ENCODE peak calls at places on chromosomes 12 and 14, in seven cellular contexts. T is left ventricle myocardium inferior, Q is tibial nerve, N is MM.1S, I is mammary epithelial cell, S is GM23338, F is lung. U is an unnamed sample. For H3K4me1, the result is how much of the 10 kb centered on the place peaks cover.

GRCh38 chr14:96797943-96798349 is 764 bp downstream of the VRK1 start:
- DNase-seq in T (no peak), Q (no peak), N (peak), I (no peak), S (no peak), F (no peak), U (peak)

GRCh38 chr14:105582639-105583038 is 56.3 kb downstream of the TMEM121 start:
- DNase-seq in T (no peak), Q (no peak), N (peak), I (peak), S (no peak), F (no peak), U (peak)

GRCh38 chr14:31297701-31298344 is 90.2 kb upstream of the HECTD1 start:
- DNase-seq in T (no peak), Q (no peak), N (peak), I (peak), S (no peak), F (no peak), U (no peak)

GRCh38 chr12:49683604-49684309 is 23.4 kb downstream of the FMNL3 start:
- DNase-seq in T (no peak), Q (no peak), N (no peak), I (no peak), S (no peak), F (no peak), U (no peak)

GRCh38 chr14:91870001-91870400 is 2.7 kb upstream of the TC2N start:
- DNase-seq in T (no peak), Q (no peak), N (peak), I (peak), S (no peak), F (no peak), U (no peak)

GRCh38 chr12:124567035-124567672 is at the start of gene NCOR2:
- DNase-seq in T (no peak), Q (no peak), N (peak), I (no peak), S (peak), F (no peak), U (no peak)

GRCh38 chr14:69199786-69200185 is 8.5 kb downstream of the EXD2 start:
- DNase-seq in T (no peak), Q (no peak), N (no peak), I (no peak), S (no peak), F (no peak), U (no peak)

GRCh38 chr14:58635041-58635440 is 2.7 kb upstream of the DACT1 start:
- DNase-seq in T (no peak), Q (no peak), N (no peak), I (no peak), S (peak), F (no peak), U (no peak)

GRCh38 chr14:89466939-89467338 is 49.9 kb upstream of the FOXN3 start:
- DNase-seq in T (peak), Q (no peak), N (no peak), I (no peak), S (no peak), F (no peak), U (no peak)

GRCh38 chr12:20493924-20494323 is 125.6 kb downstream of the PDE3A start:
- DNase-seq in T (no peak), Q (no peak), N (no peak), I (no peak), S (no peak), F (no peak), U (peak)

GRCh38 chr12:28814246-28814645 is 334.8 kb upstream of the FAR2 start:
- DNase-seq in T (no peak), Q (no peak), N (no peak), I (peak), S (no peak), F (no peak), U (no peak)

GRCh38 chr14:68756071-68756481 is 36.8 kb downstream of the ZFP36L1 start:
- DNase-seq in T (no peak), Q (no peak), N (no peak), I (no peak), S (no peak), F (no peak), U (no peak)

GRCh38 chr12:42090899-42091298 is 53.8 kb downstream of the GXYLT1 start:
- DNase-seq in T (no peak), Q (no peak), N (no peak), I (peak), S (peak), F (no peak), U (peak)

GRCh38 chr14:86838363-86838762 is 1154.6 kb downstream of the GALC start:
- DNase-seq in T (no peak), Q (no peak), N (peak), I (no peak), S (no peak), F (no peak), U (no peak)

GRCh38 chr14:83594874-83595273 is 1935.1 kb upstream of the FLRT2 start:
- DNase-seq in T (no peak), Q (no peak), N (no peak), I (no peak), S (peak), F (no peak), U (no peak)

GRCh38 chr12:93763746-93764147 is 86.6 kb downstream of the CRADD start:
- DNase-seq in T (no peak), Q (no peak), N (no peak), I (no peak), S (peak), F (no peak), U (no peak)

GRCh38 chr12:3634348-3634747 is 118.6 kb downstream of the CRACR2A start:
- DNase-seq in T (no peak), Q (no peak), N (no peak), I (no peak), S (peak), F (no peak), U (no peak)

GRCh38 chr12:103848132-103848531 is 7.1 kb upstream of the NT5DC3 start:
- DNase-seq in T (no peak), Q (no peak), N (no peak), I (no peak), S (no peak), F (no peak), U (no peak)

GRCh38 chr12:124730455-124730932 is 133.2 kb downstream of the SCARB1 start:
- DNase-seq in T (peak), Q (peak), N (no peak), I (no peak), S (no peak), F (peak), U (peak)

GRCh38 chr14:99972748-99973466 is 92.3 kb upstream of the EVL start:
- DNase-seq in T (no peak), Q (no peak), N (no peak), I (no peak), S (no peak), F (no peak), U (peak)

GRCh38 chr14:68285421-68286179 is 466.0 kb downstream of the RAD51B start:
- DNase-seq in T (no peak), Q (no peak), N (no peak), I (no peak), S (no peak), F (no peak), U (no peak)

GRCh38 chr14:103195828-103196615 is 72.8 kb downstream of the TNFAIP2 start:
- DNase-seq in T (no peak), Q (no peak), N (no peak), I (no peak), S (no peak), F (no peak), U (no peak)

GRCh38 chr12:125013816-125014442 is 20.5 kb downstream of the BRI3BP start:
- DNase-seq in T (no peak), Q (no peak), N (no peak), I (no peak), S (peak), F (no peak), U (no peak)

GRCh38 chr12:52213541-52214420 is 19.3 kb upstream of the KRT7 start:
- DNase-seq in T (peak), Q (peak), N (peak), I (peak), S (peak), F (peak), U (peak)

GRCh38 chr14:80973918-80974317 is 18.5 kb downstream of the TSHR start:
- DNase-seq in T (no peak), Q (no peak), N (no peak), I (no peak), S (no peak), F (no peak), U (no peak)

GRCh38 chr14:80979951-80980350 is 24.5 kb downstream of the TSHR start:
- DNase-seq in T (no peak), Q (no peak), N (no peak), I (no peak), S (no peak), F (no peak), U (no peak)

GRCh38 chr14:80974338-80975078 is 19.1 kb downstream of the TSHR start:
- DNase-seq in T (no peak), Q (no peak), N (no peak), I (no peak), S (no peak), F (no peak), U (no peak)

GRCh38 chr14:80978403-80978802 is 23.0 kb downstream of the TSHR start:
- DNase-seq in T (no peak), Q (no peak), N (no peak), I (no peak), S (peak), F (no peak), U (no peak)

DNA sequence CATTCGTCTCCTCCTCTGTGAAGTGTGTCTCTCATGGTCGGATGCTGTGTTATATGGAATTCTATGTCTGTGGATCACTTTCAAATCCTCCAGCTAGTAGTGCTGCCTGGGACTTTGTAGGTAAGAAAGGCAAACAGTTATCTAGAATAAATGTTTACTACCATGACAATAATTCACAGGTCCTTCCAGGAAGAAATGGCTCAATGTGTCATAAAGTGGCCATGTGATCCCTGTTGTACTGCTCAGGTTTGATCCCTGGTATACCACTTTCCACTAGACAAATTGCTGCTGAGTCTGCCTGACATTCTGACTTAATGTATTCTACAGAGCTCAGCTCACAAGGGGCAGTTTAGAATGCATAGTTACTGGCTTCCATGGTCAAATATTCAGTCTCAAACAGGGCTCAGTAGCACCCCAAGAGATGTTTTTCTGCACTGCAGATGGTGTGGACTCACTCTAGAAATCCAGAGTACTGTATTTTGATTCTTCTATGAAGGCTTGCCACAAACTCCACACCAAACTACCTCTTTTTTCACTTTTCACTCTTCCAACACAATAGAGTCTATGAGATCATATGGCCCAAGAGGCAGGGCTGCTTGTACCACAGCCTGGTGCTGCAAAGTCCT is 21.8 kb downstream of the TSHR start:
- DNase-seq in T (no peak), Q (no peak), N (no peak), I (no peak), S (peak), F (no peak), U (no peak)
- H3K4me1 ChIP-seq in T (under half), Q (under half), N (under half), I (under half), S (under half), F (under half), U (under half)

GRCh38 chr12:55631056-55631455 is 5.6 kb upstream of the OR10P1 start:
- DNase-seq in T (no peak), Q (no peak), N (no peak), I (no peak), S (no peak), F (no peak), U (no peak)

GRCh38 chr12:55636116-55636655 is 506 bp upstream of the OR10P1 start:
- DNase-seq in T (no peak), Q (no peak), N (no peak), I (no peak), S (no peak), F (no peak), U (no peak)

GRCh38 chr12:55634186-55634585 is 2.5 kb upstream of the OR10P1 start:
- DNase-seq in T (no peak), Q (no peak), N (no peak), I (no peak), S (no peak), F (no peak), U (no peak)

GRCh38 chr12:55629058-55629841 is 7.4 kb upstream of the OR10P1 start:
- DNase-seq in T (no peak), Q (no peak), N (no peak), I (no peak), S (no peak), F (no peak), U (no peak)

GRCh38 chr12:55631743-55632142 is 4.9 kb upstream of the OR10P1 start:
- DNase-seq in T (no peak), Q (no peak), N (no peak), I (no peak), S (no peak), F (no peak), U (no peak)
- H3K27ac ChIP-seq in T (peak), Q (no peak), N (no peak), I (no peak), S (no peak), F (no peak), U (no peak)

GRCh38 chr14:93017898-93018297 is 94.9 kb downstream of the CHGA start:
- DNase-seq in T (no peak), Q (no peak), N (no peak), I (no peak), S (no peak), F (no peak), U (no peak)
- H3K4me1 ChIP-seq in T (half or more), Q (half or more), N (under half), I (under half), S (under half), F (under half), U (under half)

GRCh38 chr12:114447274-114447716 is 41.4 kb upstream of the TBX5 start:
- DNase-seq in T (peak), Q (no peak), N (no peak), I (no peak), S (peak), F (no peak), U (no peak)
- H3K27ac ChIP-seq in T (peak), Q (no peak), N (no peak), I (no peak), S (no peak), F (no peak), U (no peak)

GRCh38 chr14:73759714-73760597 is 45.8 kb upstream of the PNMA1 start:
- DNase-seq in T (peak), Q (peak), N (peak), I (peak), S (peak), F (peak), U (peak)
- H3K4me1 ChIP-seq in T (half or more), Q (half or more), N (under half), I (under half), S (under half), F (half or more), U (half or more)

DNA sequence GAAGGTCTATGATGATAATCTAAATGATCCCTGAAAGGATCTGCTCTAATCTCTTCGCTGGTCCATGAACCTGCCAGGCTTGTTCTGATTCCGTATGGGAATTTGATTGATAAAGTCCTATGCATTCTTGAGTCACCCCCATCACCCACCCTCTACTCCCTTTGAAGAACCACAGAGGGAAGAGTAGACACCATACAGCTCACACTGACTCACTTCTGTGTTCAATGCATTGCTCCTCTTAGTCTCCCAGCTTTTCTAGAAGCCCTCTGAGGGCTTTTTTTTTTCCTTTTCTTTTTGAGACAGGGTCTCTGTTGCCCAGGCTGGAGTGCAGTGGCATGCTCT is 18.5 kb upstream of the GPRC5A start:
- DNase-seq in T (no peak), Q (no peak), N (no peak), I (peak), S (no peak), F (no peak), U (peak)
- H3K27ac ChIP-seq in T (no peak), Q (no peak), N (no peak), I (peak), S (no peak), F (no peak), U (peak)

GRCh38 chr12:121809712-121810116 is 5.9 kb downstream of the SETD1B start:
- DNase-seq in T (no peak), Q (no peak), N (no peak), I (no peak), S (no peak), F (no peak), U (no peak)
- H3K4me1 ChIP-seq in T (half or more), Q (half or more), N (under half), I (under half), S (under half), F (under half), U (under half)

GRCh38 chr12:53230971-53231858 is 794 bp downstream of the RARG start:
- DNase-seq in T (no peak), Q (no peak), N (no peak), I (no peak), S (peak), F (no peak), U (no peak)
- H3K27ac ChIP-seq in T (peak), Q (peak), N (peak), I (peak), S (no peak), F (peak), U (no peak)